ENCODE peak calls at places on chromosomes 4 and X, in nine cellular contexts. V is HTR-8/SVneo; A is stimulated activated CD4-positive, alpha-beta T cell treated with anti-CD3 and anti-CD28 coated beads, Interleukin-4, amount 100 ng/mL, for 24 hours; N is prostate gland; C is Caki2; Z is NCI-H187; Q is KBM-7; L is RWPE2; D is Kasumi-1. R is an unnamed sample.

GRCh38 chrX:46294234-46294633 is 251.0 kb downstream of the ZNF674 start:
- DNase-seq in L (no peak), A (no peak), C (no peak), D (no peak), V (no peak), Q (no peak), N (no peak), Z (no peak), R (no peak)

GRCh38 chrX:106611323-106611681 is 476 bp upstream of the RADX start:
- DNase-seq in Q (no peak), D (no peak), N (no peak), V (no peak), L (no peak), A (no peak), Z (no peak), C (no peak), R (peak; percentile 69)

GRCh38 chr4:145178740-145179139 is 1.6 kb downstream of the OTUD4 start:
- DNase-seq in V (no peak), Q (no peak), N (no peak), D (peak; percentile 34), L (no peak), Z (no peak), C (no peak), A (peak; percentile 15), R (no peak)

GRCh38 chrX:95383778-95384177 is 1300.9 kb upstream of the DIAPH2 start:
- DNase-seq in D (no peak), N (peak; percentile 7), L (no peak), A (no peak), Q (no peak), V (no peak), C (peak; percentile 8), Z (no peak), R (no peak)

GRCh38 chrX:39008554-39008953 is 207.3 kb downstream of the MID1IP1 start:
- DNase-seq in N (no peak), Q (peak; percentile 27), C (no peak), Z (no peak), D (peak; percentile 22), V (no peak), L (no peak), A (no peak), R (no peak)

GRCh38 chrX:129534816-129535578 is 5.1 kb upstream of the OCRL start:
- DNase-seq in Q (no peak), V (no peak), A (no peak), Z (no peak), C (no peak), N (no peak), L (no peak), D (no peak), R (no peak)

GRCh38 chr4:165621983-165622382 is 243.2 kb downstream of the CPE start:
- DNase-seq in V (no peak), D (no peak), L (no peak), A (no peak), C (no peak), Q (no peak), N (no peak), Z (no peak), R (no peak)

GRCh38 chr4:37305984-37306383 is 61.4 kb downstream of the NWD2 start:
- DNase-seq in L (no peak), A (no peak), Z (no peak), Q (no peak), C (no peak), N (no peak), V (no peak), D (no peak), R (no peak)

GRCh38 chr4:168076989-168077725 is 15.2 kb upstream of the ANXA10 start:
- DNase-seq in A (peak; percentile 42), Q (peak; percentile 49), D (peak; percentile 69), N (peak; percentile 61), L (no peak), V (peak; percentile 40), C (no peak), Z (no peak), R (peak; percentile 50)

GRCh38 chrX:43964936-43965335 is 8.3 kb downstream of the NDP start:
- DNase-seq in N (no peak), D (no peak), A (no peak), V (no peak), C (no peak), Z (no peak), L (no peak), Q (no peak), R (no peak)

GRCh38 chrX:16451331-16451730 is 198.6 kb upstream of the S100G start:
- DNase-seq in Z (no peak), C (no peak), L (no peak), A (no peak), V (no peak), Q (no peak), N (no peak), D (no peak), R (no peak)

GRCh38 chr4:184794470-184794869 is 31.3 kb downstream of the ACSL1 start:
- DNase-seq in L (no peak), C (no peak), Z (no peak), N (no peak), D (no peak), A (no peak), Q (no peak), V (no peak), R (no peak)

R was measured in HAP-1.